ENCODE peak calls at places on chromosome 16, in ten cellular contexts. M, D, Z, O, A, H, I, R, E and G are unnamed samples.

GRCh38 chr16:83936581-83937165 is 16.4 kb upstream of the OSGIN1 start:
- DNase-seq in A (no peak), D (no peak), E (no peak), Z (no peak), R (no peak), M (no peak), O (no peak), I (no peak), H (no peak), G (no peak)

GRCh38 chr16:88772871-88773811 is 11.9 kb downstream of the PIEZO1 start:
- DNase-seq in H (peak), E (no peak), M (no peak), Z (peak), I (peak), D (no peak), A (peak), R (peak), O (peak), G (peak)

GRCh38 chr16:35214840-35215239 is 1755.4 kb downstream of the TP53TG3F start:
- DNase-seq in M (no peak), E (no peak), A (no peak), O (no peak), D (no peak), R (no peak), H (no peak), Z (no peak), I (no peak), G (no peak)

GRCh38 chr16:3012828-3013420 is at the start of gene CLDN9:
- DNase-seq in M (no peak), E (no peak), O (no peak), H (no peak), R (no peak), Z (peak), I (no peak), D (no peak), A (no peak), G (no peak)

GRCh38 chr16:81713295-81713772 is 65.8 kb upstream of the PLCG2 start:
- DNase-seq in I (no peak), Z (no peak), R (no peak), A (no peak), E (no peak), H (no peak), O (no peak), M (no peak), D (no peak), G (no peak)

GRCh38 chr16:79980650-79981521 is 380.3 kb upstream of the MAF start:
- DNase-seq in I (no peak), E (no peak), D (no peak), Z (peak), M (peak), H (no peak), R (no peak), A (no peak), O (no peak), G (no peak)

GRCh38 chr16:74700206-74701040 is at the start of gene MLKL:
- DNase-seq in M (peak), Z (peak), A (no peak), D (peak), R (no peak), H (peak), I (no peak), E (peak), O (no peak), G (no peak)

GRCh38 chr16:30914849-30915248 is 8.5 kb upstream of the FBXL19 start:
- DNase-seq in E (no peak), A (no peak), M (no peak), O (no peak), Z (no peak), D (no peak), I (no peak), R (no peak), H (no peak), G (no peak)

GRCh38 chr16:69494993-69495392 is 70.6 kb downstream of the CYB5B start:
- DNase-seq in A (no peak), R (no peak), M (no peak), I (no peak), H (no peak), Z (peak), O (no peak), D (no peak), E (no peak), G (no peak)

GRCh38 chr16:2520784-2521577 is 810 bp downstream of the AMDHD2 start:
- DNase-seq in M (peak), E (no peak), R (no peak), A (no peak), D (no peak), Z (peak), O (no peak), H (no peak), I (no peak), G (no peak)

GRCh38 chr16:14354561-14355351 is 275.3 kb downstream of the PARN start:
- DNase-seq in D (peak), H (no peak), M (peak), O (no peak), Z (no peak), R (no peak), A (no peak), E (no peak), I (no peak), G (no peak)

GRCh38 chr16:17227278-17227677 is 243.5 kb downstream of the XYLT1 start:
- DNase-seq in E (no peak), H (no peak), A (no peak), O (no peak), R (no peak), Z (no peak), D (no peak), M (peak), I (no peak), G (no peak)

GRCh38 chr16:50066482-50067289 is 916 bp downstream of the HEATR3 start:
- DNase-seq in R (no peak), E (no peak), Z (no peak), M (no peak), H (no peak), I (no peak), D (no peak), O (no peak), A (no peak), G (no peak)
- TF ChIP-seq CTCF in R (no peak), E (no peak), Z (no peak), M (peak), H (no peak), I (no peak), D (peak), O (no peak), A (no peak), G (peak)

GRCh38 chr16:11621920-11622651 is 35.4 kb upstream of the LITAF start:
- DNase-seq in R (no peak), A (no peak), I (no peak), E (no peak), M (no peak), D (no peak), Z (no peak), O (no peak), H (no peak), G (no peak)
- H3K4me3 ChIP-seq in R (no peak), A (peak), I (peak), E (no peak), M (no peak), D (no peak), Z (no peak), O (no peak), H (no peak), G (peak)

GRCh38 chr16:47927330-47927729 is 228.5 kb downstream of the ABCC12 start:
- DNase-seq in R (no peak), D (no peak), E (no peak), I (no peak), A (peak), M (peak), H (peak), Z (no peak), O (peak), G (peak)
- TF ChIP-seq CTCF in R (no peak), D (no peak), E (no peak), I (no peak), A (no peak), M (no peak), H (no peak), Z (no peak), O (no peak), G (no peak)

GRCh38 chr16:85515319-85515745 is 97.8 kb upstream of the GSE1 start:
- DNase-seq in M (no peak), O (no peak), I (no peak), E (no peak), R (no peak), Z (no peak), D (no peak), H (no peak), A (no peak), G (no peak)

GRCh38 chr16:85515830-85516397 is 97.2 kb upstream of the GSE1 start:
- DNase-seq in E (no peak), A (no peak), Z (no peak), O (no peak), H (no peak), M (no peak), D (no peak), I (no peak), R (no peak), G (no peak)

GRCh38 chr16:85513649-85514048 is 99.5 kb upstream of the GSE1 start:
- DNase-seq in I (no peak), Z (peak), O (no peak), E (no peak), H (no peak), M (no peak), A (no peak), R (no peak), D (no peak), G (no peak)

GRCh38 chr16:85514295-85514600 is 98.9 kb upstream of the GSE1 start:
- DNase-seq in I (no peak), M (no peak), A (no peak), R (no peak), D (no peak), Z (no peak), H (no peak), E (no peak), O (no peak), G (no peak)

GRCh38 chr16:85514601-85515318 is 98.4 kb upstream of the GSE1 start:
- DNase-seq in Z (peak), R (peak), H (peak), E (peak), I (peak), M (peak), O (peak), D (peak), A (peak), G (peak)
- H3K4me3 ChIP-seq in Z (no peak), R (no peak), H (peak), E (peak), I (peak), M (no peak), O (no peak), D (no peak), A (peak), G (peak)

DNA sequence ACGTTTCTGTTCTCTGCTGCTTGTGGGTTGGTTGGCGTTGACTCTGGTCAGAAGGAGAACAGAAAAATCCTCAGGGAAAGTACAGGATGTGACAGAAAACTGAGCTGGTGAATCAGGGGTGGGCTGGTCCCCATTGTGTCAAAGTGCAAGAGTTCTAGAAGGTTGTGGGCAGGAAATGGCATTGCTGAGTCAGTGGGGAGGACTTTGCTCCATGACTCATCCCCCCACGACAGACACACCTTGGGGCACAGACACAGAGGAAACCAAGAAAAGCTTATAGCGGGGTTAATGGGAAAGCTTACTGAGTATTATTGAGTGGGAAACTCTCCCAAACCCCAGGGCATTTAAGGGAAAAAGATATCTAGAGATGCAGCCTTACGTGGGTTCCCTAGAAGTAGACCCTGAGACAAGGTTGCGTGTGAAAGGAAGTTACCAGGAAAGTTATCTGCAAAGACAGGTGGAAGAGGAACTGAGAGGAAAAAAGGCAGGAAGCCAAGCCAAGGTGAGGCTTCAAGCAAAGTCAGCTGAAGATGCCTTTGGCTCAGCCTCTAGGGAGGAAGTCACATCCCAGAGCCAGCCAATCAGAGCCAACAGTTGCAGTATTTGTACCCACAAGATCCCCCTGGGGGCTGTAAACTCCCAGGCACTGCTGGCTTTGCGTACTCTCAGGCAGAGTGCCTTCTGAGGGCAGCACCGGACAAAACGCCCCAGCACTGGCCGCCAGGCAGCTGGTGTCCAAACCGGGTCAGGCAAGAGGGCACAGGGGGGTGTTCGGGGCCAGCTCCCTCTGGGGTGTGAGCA is 86.4 kb downstream of the FOXL1 start:
- DNase-seq in D (peak), O (peak), I (peak), A (peak), H (peak), E (peak), Z (no peak), M (peak), R (peak), G (peak)
- TF ChIP-seq CTCF in D (no peak), O (peak), I (no peak), A (no peak), H (no peak), E (no peak), Z (no peak), M (no peak), R (no peak), G (no peak)